ENCODE peak calls at places on chromosomes 6 and 20, in seven cellular contexts. One of them, this sample, is unnamed.

GRCh38 chr6:113011803-113012202 is 664.7 kb downstream of the RFPL4B start:
- DNase-seq in SK-N-SH: no peak
- DNase-seq in A549: no peak
- DNase-seq in GM12878: no peak
- DNase-seq in HepG2: no peak
- DNase-seq in K562: no peak
- DNase-seq in H1: no peak
- DNase-seq in this sample: peak; percentile 61

GRCh38 chr20:37380864-37381579 is 35.1 kb downstream of the SRC start:
- DNase-seq in GM12878: no peak
- DNase-seq in K562: no peak
- DNase-seq in HepG2: no peak
- DNase-seq in A549: peak; percentile 74
- DNase-seq in H1: no peak
- DNase-seq in SK-N-SH: peak; percentile 7
- DNase-seq in this sample: no peak

GRCh38 chr6:2876210-2877056 is 26.7 kb downstream of the SERPINB9 start:
- DNase-seq in HepG2: peak; percentile 100
- DNase-seq in K562: no peak
- DNase-seq in SK-N-SH: peak; percentile 79
- DNase-seq in GM12878: no peak
- DNase-seq in A549: peak; percentile 86
- DNase-seq in H1: no peak
- DNase-seq in this sample: peak; percentile 81

GRCh38 chr6:136739501-136739900 is 52.8 kb downstream of the MAP3K5 start:
- DNase-seq in GM12878: no peak
- DNase-seq in A549: no peak
- DNase-seq in SK-N-SH: no peak
- DNase-seq in HepG2: no peak
- DNase-seq in H1: no peak
- DNase-seq in K562: no peak
- DNase-seq in this sample: no peak

GRCh38 chr20:48899881-48900280 is 21.6 kb upstream of the ARFGEF2 start:
- DNase-seq in K562: no peak
- DNase-seq in HepG2: no peak
- DNase-seq in A549: no peak
- DNase-seq in GM12878: no peak
- DNase-seq in H1: no peak
- DNase-seq in SK-N-SH: no peak
- DNase-seq in this sample: no peak

GRCh38 chr6:33160728-33161323 is 31.4 kb downstream of the COL11A2 start:
- DNase-seq in H1: no peak
- DNase-seq in SK-N-SH: peak; percentile 21
- DNase-seq in K562: peak; percentile 16
- DNase-seq in A549: peak; percentile 45
- DNase-seq in GM12878: no peak
- DNase-seq in HepG2: no peak
- DNase-seq in this sample: peak; percentile 84

GRCh38 chr6:31228484-31228883 is 43.4 kb downstream of the HLA-C start:
- DNase-seq in K562: no peak
- DNase-seq in H1: no peak
- DNase-seq in GM12878: no peak
- DNase-seq in HepG2: no peak
- DNase-seq in SK-N-SH: no peak
- DNase-seq in A549: no peak
- DNase-seq in this sample: no peak

GRCh38 chr20:24610341-24611115 is 141.1 kb downstream of the SYNDIG1 start:
- DNase-seq in K562: no peak
- DNase-seq in SK-N-SH: no peak
- DNase-seq in H1: peak; percentile 23
- DNase-seq in HepG2: no peak
- DNase-seq in GM12878: no peak
- DNase-seq in A549: no peak
- DNase-seq in this sample: no peak

GRCh38 chr6:88165877-88166492 is at the start of gene CNR1:
- DNase-seq in H1: no peak
- DNase-seq in K562: peak; percentile 12
- DNase-seq in SK-N-SH: peak; percentile 83
- DNase-seq in HepG2: no peak
- DNase-seq in GM12878: no peak
- DNase-seq in A549: peak; percentile 13
- DNase-seq in this sample: no peak

GRCh38 chr6:137919837-137920304 is 52.8 kb downstream of the TNFAIP3 start:
- DNase-seq in HepG2: no peak
- DNase-seq in SK-N-SH: no peak
- DNase-seq in A549: no peak
- DNase-seq in H1: no peak
- DNase-seq in K562: peak; percentile 67
- DNase-seq in GM12878: no peak
- DNase-seq in this sample: no peak

GRCh38 chr20:38426006-38426405 is 9.1 kb downstream of the SNHG17 start:
- DNase-seq in A549: peak; percentile 37
- DNase-seq in K562: no peak
- DNase-seq in GM12878: no peak
- DNase-seq in HepG2: peak; percentile 40
- DNase-seq in H1: no peak
- DNase-seq in SK-N-SH: no peak
- DNase-seq in this sample: peak; percentile 95

GRCh38 chr20:18837710-18838109 is 24.1 kb downstream of the SCP2D1 start:
- DNase-seq in SK-N-SH: no peak
- DNase-seq in A549: no peak
- DNase-seq in HepG2: no peak
- DNase-seq in K562: no peak
- DNase-seq in GM12878: no peak
- DNase-seq in H1: no peak
- DNase-seq in this sample: no peak

GRCh38 chr20:38599410-38599882 is 2.2 kb upstream of the ARHGAP40 start:
- DNase-seq in K562: peak; percentile 32
- DNase-seq in SK-N-SH: peak; percentile 81
- DNase-seq in GM12878: no peak
- DNase-seq in H1: no peak
- DNase-seq in A549: no peak
- DNase-seq in HepG2: peak; percentile 57
- DNase-seq in this sample: no peak

GRCh38 chr20:2292711-2293110 is 3.1 kb upstream of the TGM3 start:
- DNase-seq in K562: no peak
- DNase-seq in A549: no peak
- DNase-seq in HepG2: no peak
- DNase-seq in GM12878: no peak
- DNase-seq in SK-N-SH: no peak
- DNase-seq in H1: no peak
- DNase-seq in this sample: no peak

GRCh38 chr20:33475381-33476160 is 14.3 kb upstream of the CBFA2T2 start:
- DNase-seq in SK-N-SH: no peak
- DNase-seq in H1: no peak
- DNase-seq in HepG2: no peak
- DNase-seq in A549: no peak
- DNase-seq in GM12878: no peak
- DNase-seq in K562: peak; percentile 23
- DNase-seq in this sample: no peak

GRCh38 chr20:44762466-44763140 is 16.9 kb downstream of the KCNK15 start:
- DNase-seq in A549: no peak
- DNase-seq in GM12878: no peak
- DNase-seq in SK-N-SH: peak; percentile 76
- DNase-seq in HepG2: no peak
- DNase-seq in K562: no peak
- DNase-seq in H1: no peak
- DNase-seq in this sample: no peak
- TF ChIP-seq RFX5 in A549: no peak
- TF ChIP-seq RFX5 in GM12878: no peak
- TF ChIP-seq RFX5 in SK-N-SH: no peak
- TF ChIP-seq RFX5 in HepG2: no peak
- TF ChIP-seq RFX5 in K562: no peak
- TF ChIP-seq RFX5 in H1: no peak
- TF ChIP-seq RFX5 in this sample: no peak

GRCh38 chr6:157761926-157762325 is 61.1 kb upstream of the SNX9 start:
- DNase-seq in K562: no peak
- DNase-seq in A549: no peak
- DNase-seq in H1: no peak
- DNase-seq in GM12878: no peak
- DNase-seq in SK-N-SH: no peak
- DNase-seq in HepG2: no peak
- DNase-seq in this sample: no peak

GRCh38 chr6:157762636-157763035 is 60.4 kb upstream of the SNX9 start:
- DNase-seq in GM12878: no peak
- DNase-seq in A549: peak; percentile 21
- DNase-seq in K562: peak; percentile 49
- DNase-seq in H1: no peak
- DNase-seq in SK-N-SH: no peak
- DNase-seq in HepG2: peak; percentile 35
- DNase-seq in this sample: no peak

GRCh38 chr6:157763129-157763893 is 59.7 kb upstream of the SNX9 start:
- DNase-seq in SK-N-SH: no peak
- DNase-seq in K562: peak; percentile 92
- DNase-seq in A549: peak; percentile 84
- DNase-seq in H1: peak; percentile 85
- DNase-seq in GM12878: no peak
- DNase-seq in HepG2: peak; percentile 88
- DNase-seq in this sample: peak; percentile 65

GRCh38 chr6:157764346-157765068 is 58.5 kb upstream of the SNX9 start:
- DNase-seq in K562: peak; percentile 73
- DNase-seq in A549: peak; percentile 88
- DNase-seq in SK-N-SH: no peak
- DNase-seq in H1: no peak
- DNase-seq in HepG2: peak; percentile 77
- DNase-seq in GM12878: peak; percentile 95
- DNase-seq in this sample: peak; percentile 100

DNA sequence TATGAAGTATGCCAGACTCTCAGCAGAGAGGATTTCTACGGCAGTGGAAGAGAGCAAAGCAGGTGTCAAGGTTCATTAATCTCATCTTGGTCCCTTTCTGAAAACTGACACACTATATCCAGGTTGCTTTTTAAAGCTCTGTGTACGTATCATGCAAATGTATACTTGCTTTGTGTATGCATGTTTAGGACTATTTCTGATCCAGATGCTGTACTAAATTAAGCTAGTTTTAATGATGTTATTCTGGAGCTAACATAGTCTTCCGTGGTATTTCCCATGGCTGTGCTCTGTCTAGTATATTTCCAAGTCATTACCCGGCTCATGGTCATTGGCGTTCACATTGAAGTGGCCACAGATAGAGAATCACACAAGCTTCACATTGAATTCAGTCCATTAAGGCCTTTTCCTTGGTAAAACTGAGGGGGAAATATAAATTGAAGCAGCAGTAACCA is 59.1 kb upstream of the SNX9 start:
- DNase-seq in HepG2: no peak
- DNase-seq in A549: no peak
- DNase-seq in SK-N-SH: no peak
- DNase-seq in GM12878: peak; percentile 56
- DNase-seq in K562: no peak
- DNase-seq in H1: no peak
- DNase-seq in this sample: no peak
- TF ChIP-seq RFX5 in HepG2: no peak
- TF ChIP-seq RFX5 in A549: no peak
- TF ChIP-seq RFX5 in SK-N-SH: no peak
- TF ChIP-seq RFX5 in GM12878: no peak
- TF ChIP-seq RFX5 in K562: no peak
- TF ChIP-seq RFX5 in H1: no peak
- TF ChIP-seq RFX5 in this sample: no peak

GRCh38 chr20:43287637-43288036 is 97.9 kb upstream of the PTPRT start:
- DNase-seq in A549: no peak
- DNase-seq in K562: no peak
- DNase-seq in GM12878: no peak
- DNase-seq in H1: no peak
- DNase-seq in HepG2: no peak
- DNase-seq in SK-N-SH: no peak
- DNase-seq in this sample: no peak

DNA sequence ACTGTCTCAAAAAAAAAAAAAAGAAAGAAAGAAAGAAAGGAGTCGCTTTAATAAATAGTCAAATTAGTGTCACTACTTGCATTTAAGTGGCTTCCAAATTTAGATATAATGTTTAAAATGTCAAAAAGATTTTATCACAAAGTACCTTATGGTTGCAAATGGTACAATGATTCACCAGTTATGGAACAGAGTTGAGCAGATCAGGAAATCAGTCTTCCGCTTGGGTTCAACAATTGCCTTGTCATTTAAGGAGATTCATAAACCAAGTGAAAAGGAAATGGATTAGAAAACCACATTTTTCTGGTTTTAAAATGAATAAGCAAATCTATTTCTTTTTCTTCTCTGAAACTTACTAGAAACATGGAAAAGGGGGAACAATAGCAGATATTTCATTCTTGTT is 94.8 kb upstream of the PTPRT start:
- DNase-seq in H1: no peak
- DNase-seq in HepG2: no peak
- DNase-seq in GM12878: no peak
- DNase-seq in SK-N-SH: no peak
- DNase-seq in K562: no peak
- DNase-seq in A549: no peak
- DNase-seq in this sample: no peak
- TF ChIP-seq RFX5 in H1: no peak
- TF ChIP-seq RFX5 in HepG2: no peak
- TF ChIP-seq RFX5 in GM12878: no peak
- TF ChIP-seq RFX5 in SK-N-SH: no peak
- TF ChIP-seq RFX5 in K562: no peak
- TF ChIP-seq RFX5 in A549: no peak
- TF ChIP-seq RFX5 in this sample: no peak

GRCh38 chr20:13428684-13429083 is 207.6 kb downstream of the ISM1 start:
- DNase-seq in SK-N-SH: no peak
- DNase-seq in K562: no peak
- DNase-seq in A549: no peak
- DNase-seq in GM12878: no peak
- DNase-seq in HepG2: no peak
- DNase-seq in H1: no peak
- DNase-seq in this sample: no peak

GRCh38 chr20:13424174-13424833 is 203.2 kb downstream of the ISM1 start:
- DNase-seq in A549: no peak
- DNase-seq in SK-N-SH: no peak
- DNase-seq in K562: no peak
- DNase-seq in HepG2: peak; percentile 87
- DNase-seq in H1: no peak
- DNase-seq in GM12878: no peak
- DNase-seq in this sample: no peak

GRCh38 chr20:13425401-13425800 is 204.3 kb downstream of the ISM1 start:
- DNase-seq in GM12878: no peak
- DNase-seq in K562: no peak
- DNase-seq in H1: no peak
- DNase-seq in HepG2: no peak
- DNase-seq in A549: no peak
- DNase-seq in SK-N-SH: no peak
- DNase-seq in this sample: no peak

GRCh38 chr20:13423472-13424173 is 202.5 kb downstream of the ISM1 start:
- DNase-seq in H1: no peak
- DNase-seq in SK-N-SH: no peak
- DNase-seq in K562: no peak
- DNase-seq in GM12878: no peak
- DNase-seq in A549: peak; percentile 52
- DNase-seq in HepG2: peak; percentile 87
- DNase-seq in this sample: no peak

DNA sequence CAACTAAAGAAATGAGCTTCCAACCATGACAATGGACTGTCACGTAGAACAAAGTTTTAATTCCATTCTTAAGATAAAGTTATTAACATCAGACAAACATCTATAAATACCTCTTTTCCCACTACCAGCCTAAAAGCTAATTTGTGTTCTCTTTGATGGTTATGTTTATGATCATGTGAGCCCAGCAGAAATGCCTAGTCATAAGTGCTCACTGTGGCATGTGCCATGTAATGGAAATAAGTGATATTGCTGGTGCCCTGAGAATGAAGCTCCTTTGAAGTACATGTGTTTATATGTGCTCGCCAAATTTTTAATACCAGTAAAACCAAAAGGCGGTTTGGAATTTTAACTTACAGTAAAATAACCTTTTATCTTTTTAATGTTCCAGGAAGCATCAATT is 205.8 kb downstream of the ISM1 start:
- DNase-seq in A549: no peak
- DNase-seq in SK-N-SH: no peak
- DNase-seq in HepG2: no peak
- DNase-seq in K562: no peak
- DNase-seq in GM12878: no peak
- DNase-seq in H1: no peak
- DNase-seq in this sample: no peak
- TF ChIP-seq RFX5 in A549: no peak
- TF ChIP-seq RFX5 in SK-N-SH: no peak
- TF ChIP-seq RFX5 in HepG2: no peak
- TF ChIP-seq RFX5 in K562: no peak
- TF ChIP-seq RFX5 in GM12878: no peak
- TF ChIP-seq RFX5 in H1: no peak
- TF ChIP-seq RFX5 in this sample: no peak